ENCODE peak calls at places on chromosomes 2 and 18, in seven cellular contexts. One of them, this sample, is unnamed. For H3K4me1, the result is how much of the 10 kb centered on the place peaks cover.

GRCh38 chr2:219002395-219003266 is 9.4 kb upstream of the CRYBA2 start:
- DNase-seq in breast epithelium: peak
- DNase-seq in lower lobe of right lung: peak
- DNase-seq in left ventricle myocardium inferior: no peak
- DNase-seq in A549: peak
- DNase-seq in uterus: no peak
- DNase-seq in stomach: peak
- DNase-seq in this sample: peak

GRCh38 chr2:191303349-191304005 is 58.3 kb downstream of the MYO1B start:
- DNase-seq in breast epithelium: no peak
- DNase-seq in left ventricle myocardium inferior: no peak
- DNase-seq in lower lobe of right lung: no peak
- DNase-seq in uterus: no peak
- DNase-seq in A549: no peak
- DNase-seq in stomach: no peak
- DNase-seq in this sample: no peak

GRCh38 chr18:46732201-46732600 is 24.7 kb downstream of the ST8SIA5 start:
- DNase-seq in uterus: no peak
- DNase-seq in stomach: no peak
- DNase-seq in left ventricle myocardium inferior: no peak
- DNase-seq in breast epithelium: no peak
- DNase-seq in lower lobe of right lung: no peak
- DNase-seq in A549: no peak
- DNase-seq in this sample: no peak

GRCh38 chr2:231642631-231643493 is 50.2 kb downstream of the TEX44 start:
- DNase-seq in lower lobe of right lung: peak
- DNase-seq in left ventricle myocardium inferior: peak
- DNase-seq in stomach: peak
- DNase-seq in breast epithelium: peak
- DNase-seq in uterus: peak
- DNase-seq in A549: peak
- DNase-seq in this sample: no peak

GRCh38 chr2:57869763-57870344 is 176.8 kb upstream of the VRK2 start:
- DNase-seq in breast epithelium: no peak
- DNase-seq in left ventricle myocardium inferior: no peak
- DNase-seq in lower lobe of right lung: no peak
- DNase-seq in uterus: no peak
- DNase-seq in A549: no peak
- DNase-seq in stomach: no peak
- DNase-seq in this sample: no peak

GRCh38 chr2:16617282-16618266 is 48.1 kb downstream of the CYRIA start:
- DNase-seq in breast epithelium: peak
- DNase-seq in lower lobe of right lung: peak
- DNase-seq in left ventricle myocardium inferior: no peak
- DNase-seq in A549: no peak
- DNase-seq in stomach: peak
- DNase-seq in uterus: peak
- DNase-seq in this sample: no peak

GRCh38 chr2:185738679-185739472 is at the start of gene FSIP2:
- DNase-seq in A549: no peak
- DNase-seq in left ventricle myocardium inferior: peak
- DNase-seq in lower lobe of right lung: peak
- DNase-seq in uterus: peak
- DNase-seq in stomach: peak
- DNase-seq in breast epithelium: no peak
- DNase-seq in this sample: peak

GRCh38 chr2:189360861-189361260 is 80.4 kb upstream of the WDR75 start:
- DNase-seq in A549: no peak
- DNase-seq in left ventricle myocardium inferior: no peak
- DNase-seq in lower lobe of right lung: no peak
- DNase-seq in stomach: no peak
- DNase-seq in breast epithelium: no peak
- DNase-seq in uterus: no peak
- DNase-seq in this sample: no peak

GRCh38 chr2:95300391-95300938 is 3.3 kb downstream of the KCNIP3 start:
- DNase-seq in A549: no peak
- DNase-seq in lower lobe of right lung: no peak
- DNase-seq in uterus: no peak
- DNase-seq in stomach: peak
- DNase-seq in breast epithelium: peak
- DNase-seq in left ventricle myocardium inferior: no peak
- DNase-seq in this sample: no peak

GRCh38 chr2:148046802-148047201 is 25.9 kb downstream of the MBD5 start:
- DNase-seq in breast epithelium: no peak
- DNase-seq in uterus: no peak
- DNase-seq in lower lobe of right lung: no peak
- DNase-seq in left ventricle myocardium inferior: no peak
- DNase-seq in A549: no peak
- DNase-seq in stomach: no peak
- DNase-seq in this sample: no peak

GRCh38 chr2:18432999-18433398 is 127.5 kb downstream of the RDH14 start:
- DNase-seq in breast epithelium: no peak
- DNase-seq in uterus: no peak
- DNase-seq in left ventricle myocardium inferior: no peak
- DNase-seq in lower lobe of right lung: no peak
- DNase-seq in stomach: no peak
- DNase-seq in A549: no peak
- DNase-seq in this sample: no peak

GRCh38 chr2:171762879-171763573 is 75.8 kb downstream of the DYNC1I2 start:
- DNase-seq in left ventricle myocardium inferior: no peak
- DNase-seq in A549: no peak
- DNase-seq in stomach: no peak
- DNase-seq in breast epithelium: no peak
- DNase-seq in uterus: no peak
- DNase-seq in lower lobe of right lung: no peak
- DNase-seq in this sample: no peak

GRCh38 chr2:62489162-62489561 is 16.8 kb downstream of the TMEM17 start:
- DNase-seq in lower lobe of right lung: no peak
- DNase-seq in uterus: no peak
- DNase-seq in breast epithelium: no peak
- DNase-seq in stomach: no peak
- DNase-seq in left ventricle myocardium inferior: no peak
- DNase-seq in A549: no peak
- DNase-seq in this sample: no peak

GRCh38 chr2:133390151-133390550 is 178.1 kb downstream of the NCKAP5 start:
- DNase-seq in A549: no peak
- DNase-seq in lower lobe of right lung: no peak
- DNase-seq in left ventricle myocardium inferior: no peak
- DNase-seq in breast epithelium: peak
- DNase-seq in stomach: no peak
- DNase-seq in uterus: no peak
- DNase-seq in this sample: no peak

GRCh38 chr2:118633371-118633770 is 214.1 kb downstream of the EN1 start:
- DNase-seq in stomach: no peak
- DNase-seq in uterus: no peak
- DNase-seq in lower lobe of right lung: no peak
- DNase-seq in A549: no peak
- DNase-seq in left ventricle myocardium inferior: no peak
- DNase-seq in breast epithelium: no peak
- DNase-seq in this sample: no peak

GRCh38 chr18:29157905-29158304 is 981.0 kb upstream of the CDH2 start:
- DNase-seq in uterus: no peak
- DNase-seq in left ventricle myocardium inferior: no peak
- DNase-seq in A549: no peak
- DNase-seq in stomach: no peak
- DNase-seq in breast epithelium: no peak
- DNase-seq in lower lobe of right lung: no peak
- DNase-seq in this sample: no peak

GRCh38 chr18:45689386-45689785 is 34.6 kb upstream of the SLC14A1 start:
- DNase-seq in uterus: no peak
- DNase-seq in lower lobe of right lung: no peak
- DNase-seq in left ventricle myocardium inferior: no peak
- DNase-seq in stomach: no peak
- DNase-seq in A549: no peak
- DNase-seq in breast epithelium: no peak
- DNase-seq in this sample: no peak

GRCh38 chr2:215900865-215901264 is 112.5 kb downstream of the MREG start:
- DNase-seq in uterus: no peak
- DNase-seq in A549: no peak
- DNase-seq in lower lobe of right lung: no peak
- DNase-seq in stomach: no peak
- DNase-seq in left ventricle myocardium inferior: no peak
- DNase-seq in breast epithelium: no peak
- DNase-seq in this sample: no peak

GRCh38 chr18:3081558-3081957 is 68.6 kb upstream of the LPIN2 start:
- DNase-seq in breast epithelium: no peak
- DNase-seq in stomach: no peak
- DNase-seq in A549: no peak
- DNase-seq in left ventricle myocardium inferior: no peak
- DNase-seq in lower lobe of right lung: no peak
- DNase-seq in uterus: no peak
- DNase-seq in this sample: no peak

GRCh38 chr2:80737047-80737446 is 432.5 kb upstream of the LRRTM1 start:
- DNase-seq in A549: no peak
- DNase-seq in uterus: no peak
- DNase-seq in left ventricle myocardium inferior: no peak
- DNase-seq in stomach: no peak
- DNase-seq in lower lobe of right lung: no peak
- DNase-seq in breast epithelium: no peak
- DNase-seq in this sample: no peak

GRCh38 chr2:193584001-193584400 is 1389.3 kb upstream of the TMEFF2 start:
- DNase-seq in breast epithelium: no peak
- DNase-seq in uterus: no peak
- DNase-seq in A549: no peak
- DNase-seq in stomach: no peak
- DNase-seq in lower lobe of right lung: no peak
- DNase-seq in left ventricle myocardium inferior: no peak
- DNase-seq in this sample: no peak

GRCh38 chr2:195535911-195536522 is 121.0 kb upstream of the SLC39A10 start:
- DNase-seq in stomach: no peak
- DNase-seq in uterus: no peak
- DNase-seq in A549: no peak
- DNase-seq in lower lobe of right lung: peak
- DNase-seq in breast epithelium: no peak
- DNase-seq in left ventricle myocardium inferior: no peak
- DNase-seq in this sample: peak

GRCh38 chr2:36819090-36819711 is 122.7 kb downstream of the VIT start:
- DNase-seq in left ventricle myocardium inferior: no peak
- DNase-seq in lower lobe of right lung: no peak
- DNase-seq in breast epithelium: no peak
- DNase-seq in A549: no peak
- DNase-seq in stomach: no peak
- DNase-seq in uterus: no peak
- DNase-seq in this sample: no peak
- H3K27ac ChIP-seq in left ventricle myocardium inferior: no peak
- H3K27ac ChIP-seq in lower lobe of right lung: no peak
- H3K27ac ChIP-seq in breast epithelium: no peak
- H3K27ac ChIP-seq in A549: no peak
- H3K27ac ChIP-seq in stomach: no peak
- H3K27ac ChIP-seq in uterus: no peak
- H3K27ac ChIP-seq in this sample: no peak

DNA sequence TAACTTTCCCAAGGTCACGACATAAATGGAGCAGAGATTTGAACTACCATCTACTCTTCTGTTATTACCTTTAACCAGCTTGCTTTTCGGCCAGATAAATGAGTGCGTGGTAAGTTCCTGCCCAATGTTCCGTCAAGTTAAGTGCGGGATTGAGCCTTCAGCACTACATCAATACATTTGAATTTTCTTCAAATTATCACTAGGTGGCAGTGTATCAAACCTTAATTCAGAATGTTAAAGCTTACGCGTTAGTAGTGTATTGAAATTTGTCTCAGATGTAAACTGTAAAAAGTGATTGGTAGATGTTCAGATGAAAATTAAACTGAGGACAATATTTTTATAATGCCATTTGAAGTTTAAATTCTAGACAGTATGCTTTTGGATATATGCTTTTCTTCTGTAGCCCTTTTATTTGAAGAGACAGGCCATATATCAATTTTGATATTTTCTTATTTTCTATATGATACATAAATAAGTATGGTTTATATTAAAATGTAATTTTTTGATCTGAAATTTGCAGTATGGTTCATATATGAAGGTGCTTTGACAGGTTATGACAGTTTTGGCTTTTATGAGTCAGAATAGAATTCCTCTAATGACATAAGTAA is 681.3 kb downstream of the ADCYAP1 start:
- DNase-seq in uterus: no peak
- DNase-seq in left ventricle myocardium inferior: no peak
- DNase-seq in stomach: no peak
- DNase-seq in A549: peak
- DNase-seq in lower lobe of right lung: no peak
- DNase-seq in breast epithelium: no peak
- DNase-seq in this sample: no peak
- TF ChIP-seq CTCF in uterus: peak
- TF ChIP-seq CTCF in left ventricle myocardium inferior: peak
- TF ChIP-seq CTCF in stomach: peak
- TF ChIP-seq CTCF in A549: peak
- TF ChIP-seq CTCF in lower lobe of right lung: peak
- TF ChIP-seq CTCF in breast epithelium: peak
- TF ChIP-seq CTCF in this sample: peak

GRCh38 chr18:63158012-63158631 is 161.4 kb downstream of the BCL2 start:
- DNase-seq in uterus: no peak
- DNase-seq in lower lobe of right lung: no peak
- DNase-seq in stomach: no peak
- DNase-seq in breast epithelium: no peak
- DNase-seq in left ventricle myocardium inferior: no peak
- DNase-seq in A549: no peak
- DNase-seq in this sample: no peak

GRCh38 chr18:63158676-63159291 is 160.8 kb downstream of the BCL2 start:
- DNase-seq in A549: no peak
- DNase-seq in stomach: no peak
- DNase-seq in left ventricle myocardium inferior: no peak
- DNase-seq in lower lobe of right lung: no peak
- DNase-seq in uterus: no peak
- DNase-seq in breast epithelium: no peak
- DNase-seq in this sample: no peak

GRCh38 chr18:63159590-63159989 is 160.0 kb downstream of the BCL2 start:
- DNase-seq in stomach: no peak
- DNase-seq in left ventricle myocardium inferior: no peak
- DNase-seq in lower lobe of right lung: no peak
- DNase-seq in A549: no peak
- DNase-seq in uterus: no peak
- DNase-seq in breast epithelium: no peak
- DNase-seq in this sample: no peak

GRCh38 chr18:63155910-63156773 is 163.4 kb downstream of the BCL2 start:
- DNase-seq in breast epithelium: no peak
- DNase-seq in left ventricle myocardium inferior: no peak
- DNase-seq in lower lobe of right lung: no peak
- DNase-seq in A549: no peak
- DNase-seq in stomach: no peak
- DNase-seq in uterus: no peak
- DNase-seq in this sample: no peak

GRCh38 chr18:63157293-63158011 is 162.1 kb downstream of the BCL2 start:
- DNase-seq in breast epithelium: no peak
- DNase-seq in lower lobe of right lung: no peak
- DNase-seq in A549: no peak
- DNase-seq in uterus: no peak
- DNase-seq in stomach: no peak
- DNase-seq in left ventricle myocardium inferior: no peak
- DNase-seq in this sample: no peak
- H3K4me1 ChIP-seq in breast epithelium: under half
- H3K4me1 ChIP-seq in lower lobe of right lung: under half
- H3K4me1 ChIP-seq in A549: under half
- H3K4me1 ChIP-seq in uterus: under half
- H3K4me1 ChIP-seq in stomach: under half
- H3K4me1 ChIP-seq in left ventricle myocardium inferior: under half
- H3K4me1 ChIP-seq in this sample: under half

GRCh38 chr2:8893978-8894820 is 56.8 kb upstream of the KIDINS220 start:
- DNase-seq in stomach: no peak
- DNase-seq in uterus: no peak
- DNase-seq in left ventricle myocardium inferior: no peak
- DNase-seq in A549: no peak
- DNase-seq in lower lobe of right lung: no peak
- DNase-seq in breast epithelium: no peak
- DNase-seq in this sample: no peak
- H3K27ac ChIP-seq in stomach: no peak
- H3K27ac ChIP-seq in uterus: no peak
- H3K27ac ChIP-seq in left ventricle myocardium inferior: no peak
- H3K27ac ChIP-seq in A549: no peak
- H3K27ac ChIP-seq in lower lobe of right lung: no peak
- H3K27ac ChIP-seq in breast epithelium: no peak
- H3K27ac ChIP-seq in this sample: no peak

GRCh38 chr2:240013343-240013742 is 11.8 kb downstream of the NDUFA10 start:
- DNase-seq in breast epithelium: no peak
- DNase-seq in left ventricle myocardium inferior: no peak
- DNase-seq in uterus: no peak
- DNase-seq in lower lobe of right lung: no peak
- DNase-seq in stomach: no peak
- DNase-seq in A549: no peak
- DNase-seq in this sample: no peak
- TF ChIP-seq CTCF in breast epithelium: no peak
- TF ChIP-seq CTCF in left ventricle myocardium inferior: no peak
- TF ChIP-seq CTCF in uterus: no peak
- TF ChIP-seq CTCF in lower lobe of right lung: no peak
- TF ChIP-seq CTCF in stomach: no peak
- TF ChIP-seq CTCF in A549: no peak
- TF ChIP-seq CTCF in this sample: no peak

This sample was measured in pancreas.